ENCODE peak calls at places on chromosome 7, in six cellular contexts. L, C, W, I, G and M are unnamed samples.

GRCh38 chr7:119724041-119724792 is 548.8 kb upstream of the KCND2 start:
- DNase-seq in G (no peak), I (no peak), W (no peak), L (no peak), C (no peak), M (no peak)

GRCh38 chr7:101953248-101953819 is 135.9 kb downstream of the CUX1 start:
- DNase-seq in G (no peak), L (peak; percentile 86), W (no peak), I (no peak), C (no peak), M (peak; percentile 74)

GRCh38 chr7:22173884-22174573 is 182.9 kb downstream of the RAPGEF5 start:
- DNase-seq in L (peak; percentile 9), I (peak; percentile 28), G (no peak), W (no peak), C (no peak), M (no peak)

GRCh38 chr7:27520828-27521790 is 141.6 kb downstream of the HIBADH start:
- DNase-seq in G (no peak), L (no peak), W (no peak), I (no peak), C (no peak), M (no peak)

GRCh38 chr7:67251986-67252558 is 255.4 kb downstream of the TYW1 start:
- DNase-seq in W (no peak), L (no peak), C (no peak), I (no peak), G (no peak), M (no peak)

GRCh38 chr7:32049599-32049998 is 20.6 kb downstream of the PDE1C start:
- DNase-seq in L (no peak), W (no peak), G (no peak), C (no peak), I (no peak), M (no peak)

GRCh38 chr7:5598769-5599371 is 175.2 kb upstream of the TNRC18 start:
- DNase-seq in I (no peak), L (no peak), G (no peak), W (no peak), C (no peak), M (no peak)

GRCh38 chr7:17123020-17123419 is 175.4 kb upstream of the AHR start:
- DNase-seq in I (no peak), C (peak; percentile 15), L (peak; percentile 21), G (no peak), W (no peak), M (peak; percentile 23)

GRCh38 chr7:141563956-141564623 is 12.9 kb downstream of the AGK start:
- DNase-seq in W (no peak), G (no peak), I (no peak), C (no peak), L (no peak), M (peak; percentile 12)

GRCh38 chr7:138065827-138066226 is 10.4 kb upstream of the AKR1D1 start:
- DNase-seq in C (no peak), W (no peak), L (no peak), G (no peak), I (no peak), M (no peak)

GRCh38 chr7:97118306-97118917 is 914 bp downstream of the SDHAF3 start:
- DNase-seq in I (no peak), G (no peak), C (peak; percentile 4), W (no peak), L (no peak), M (no peak)

GRCh38 chr7:18824157-18824556 is 293.3 kb downstream of the TWIST1 start:
- DNase-seq in I (no peak), C (no peak), L (no peak), G (no peak), W (no peak), M (no peak)

GRCh38 chr7:91852263-91852741 is 28.2 kb downstream of the MTERF1 start:
- DNase-seq in G (peak; percentile 64), C (peak; percentile 57), L (no peak), W (peak; percentile 16), I (no peak), M (no peak)

GRCh38 chr7:1489336-1489735 is 14.9 kb downstream of the INTS1 start:
- DNase-seq in L (no peak), W (no peak), C (no peak), I (no peak), G (no peak), M (no peak)

GRCh38 chr7:123657304-123657685 is 1.6 kb downstream of the LMOD2 start:
- DNase-seq in G (no peak), W (no peak), L (no peak), C (no peak), I (no peak), M (peak; percentile 15)

GRCh38 chr7:148698397-148699023 is at the start of gene CUL1:
- DNase-seq in G (no peak), I (peak; percentile 83), C (peak; percentile 78), W (peak; percentile 83), L (peak; percentile 61), M (peak; percentile 77)

GRCh38 chr7:44110724-44111635 is 6.8 kb downstream of the AEBP1 start:
- DNase-seq in L (no peak), W (no peak), I (no peak), C (no peak), G (no peak), M (no peak)

GRCh38 chr7:150620617-150621371 is 11.4 kb downstream of the GIMAP6 start:
- DNase-seq in W (no peak), L (no peak), I (no peak), C (no peak), G (no peak), M (no peak)

GRCh38 chr7:37310322-37311080 is 138.2 kb downstream of the ELMO1 start:
- DNase-seq in L (no peak), G (no peak), C (no peak), I (peak; percentile 11), W (no peak), M (peak; percentile 6)

GRCh38 chr7:135195968-135196629 is 15.2 kb downstream of the WDR91 start:
- DNase-seq in C (no peak), W (no peak), G (no peak), L (no peak), I (no peak), M (no peak)

GRCh38 chr7:106625678-106626301 is 35.2 kb downstream of the CCDC71L start:
- DNase-seq in I (no peak), G (no peak), L (no peak), C (no peak), W (no peak), M (peak; percentile 82)

GRCh38 chr7:154503962-154504550 is 451.9 kb downstream of the DPP6 start:
- DNase-seq in C (peak; percentile 55), I (no peak), G (no peak), L (no peak), W (peak; percentile 39), M (peak; percentile 49)

GRCh38 chr7:36440880-36441279 is 51.2 kb downstream of the ANLN start:
- DNase-seq in L (peak; percentile 28), C (peak; percentile 55), I (peak; percentile 9), W (peak; percentile 15), G (no peak), M (peak; percentile 25)

GRCh38 chr7:1192171-1192676 is 32.2 kb upstream of the ZFAND2A start:
- DNase-seq in G (no peak), C (peak; percentile 62), I (no peak), W (no peak), L (peak; percentile 78), M (peak; percentile 92)

GRCh38 chr7:157538735-157539134 is 201.9 kb downstream of the DNAJB6 start:
- DNase-seq in C (no peak), W (no peak), I (no peak), G (no peak), L (no peak), M (no peak)

GRCh38 chr7:85191383-85191782 is 4.5 kb upstream of the SEMA3D start:
- DNase-seq in L (peak; percentile 11), G (no peak), I (no peak), C (peak; percentile 63), W (peak; percentile 15), M (peak; percentile 26)

GRCh38 chr7:122136033-122136432 is 8.0 kb downstream of the AASS start:
- DNase-seq in I (no peak), C (no peak), W (no peak), L (no peak), G (no peak), M (no peak)

GRCh38 chr7:137618748-137619147 is 228.0 kb downstream of the DGKI start:
- DNase-seq in W (no peak), C (no peak), L (no peak), I (no peak), G (no peak), M (no peak)

GRCh38 chr7:100089458-100090201 is 861 bp downstream of the COPS6 start:
- DNase-seq in I (no peak), L (no peak), G (no peak), C (no peak), W (no peak), M (no peak)

GRCh38 chr7:124101173-124101768 is 68.4 kb upstream of the TMEM229A start:
- DNase-seq in C (no peak), G (no peak), L (peak; percentile 8), I (no peak), W (peak; percentile 27), M (peak; percentile 63)

GRCh38 chr7:3289996-3290395 is 11.1 kb upstream of the SDK1 start:
- DNase-seq in C (no peak), G (no peak), L (no peak), W (no peak), I (no peak), M (no peak)

GRCh38 chr7:46755120-46756034 is 826.5 kb downstream of the TNS3 start:
- DNase-seq in G (no peak), C (peak; percentile 8), W (no peak), I (no peak), L (no peak), M (no peak)

GRCh38 chr7:111744501-111745155 is 182.3 kb upstream of the IMMP2L start:
- DNase-seq in C (peak; percentile 51), I (no peak), L (no peak), W (no peak), G (no peak), M (peak; percentile 43)

GRCh38 chr7:117931314-117931713 is 58.1 kb upstream of the CTTNBP2 start:
- DNase-seq in I (no peak), G (no peak), L (no peak), C (no peak), W (no peak), M (no peak)